ENCODE peak calls at places on chromosomes 2 and 18, in seven cellular contexts. W, M, X, G, S, U and E are unnamed samples.
A peak's percentile ranks its signal among the peaks of the same experiment; 100 is the strongest.

GRCh38 chr18:44943201-44943881 is 262.7 kb downstream of the SETBP1 start:
- DNase-seq in S (no peak), W (no peak), X (no peak), U (no peak), M (no peak), G (no peak), E (no peak)

GRCh38 chr2:25879133-25879730 is 945 bp upstream of the ASXL2 start:
- DNase-seq in S (no peak), M (no peak), G (no peak), U (no peak), W (no peak), X (no peak), E (no peak)

GRCh38 chr2:144489315-144489920 is 30.5 kb downstream of the ZEB2 start:
- DNase-seq in G (no peak), U (no peak), X (no peak), W (no peak), M (no peak), S (no peak), E (no peak)

GRCh38 chr18:79630266-79631095 is 49.1 kb upstream of the CTDP1 start:
- DNase-seq in U (no peak), M (no peak), S (no peak), X (no peak), W (no peak), G (no peak), E (no peak)

GRCh38 chr2:191250400-191250799 is 5.2 kb downstream of the MYO1B start:
- DNase-seq in M (no peak), S (no peak), G (no peak), U (no peak), X (no peak), W (no peak), E (no peak)

GRCh38 chr2:197171582-197171981 is 139.0 kb downstream of the ANKRD44 start:
- DNase-seq in M (no peak), U (no peak), S (no peak), W (no peak), X (no peak), G (no peak), E (no peak)

GRCh38 chr2:85303780-85304531 is 23.8 kb downstream of the TGOLN2 start:
- DNase-seq in X (no peak), U (no peak), M (no peak), G (no peak), S (no peak), W (no peak), E (no peak)

GRCh38 chr2:176038694-176039093 is 36.6 kb upstream of the LNPK start:
- DNase-seq in W (no peak), G (no peak), X (no peak), S (no peak), M (no peak), U (no peak), E (no peak)

GRCh38 chr2:134261398-134262131 is 7.7 kb downstream of the MGAT5 start:
- DNase-seq in S (no peak), U (no peak), W (no peak), M (no peak), X (no peak), G (no peak), E (no peak)

GRCh38 chr2:74138952-74139323 is 8.8 kb downstream of the BOLA3 start:
- DNase-seq in G (no peak), M (no peak), W (no peak), S (no peak), X (no peak), U (no peak), E (no peak)

GRCh38 chr2:97870396-97870843 is 125.3 kb downstream of the TMEM131 start:
- DNase-seq in S (no peak), M (peak; percentile 54), U (no peak), G (peak; percentile 87), W (peak; percentile 50), X (no peak), E (peak; percentile 16)

GRCh38 chr2:216775043-216775453 is 79.7 kb upstream of the IGFBP5 start:
- DNase-seq in G (no peak), M (peak; percentile 93), W (no peak), X (no peak), U (peak; percentile 52), S (peak; percentile 50), E (peak; percentile 87)

GRCh38 chr2:178018141-178018540 is 54.4 kb downstream of the PDE11A start:
- DNase-seq in U (no peak), M (no peak), X (no peak), W (no peak), S (no peak), G (no peak), E (no peak)

GRCh38 chr2:3594493-3595281 is at the start of gene COLEC11:
- DNase-seq in S (peak; percentile 75), U (peak; percentile 73), M (peak; percentile 68), X (no peak), W (no peak), G (no peak), E (no peak)

GRCh38 chr18:75203456-75204261 is 5.3 kb downstream of the PTGR3 start:
- DNase-seq in S (peak; percentile 41), G (no peak), X (no peak), W (no peak), U (peak; percentile 29), M (no peak), E (no peak)

GRCh38 chr2:111176867-111177266 is 56.2 kb downstream of the BCL2L11 start:
- DNase-seq in M (no peak), S (no peak), W (no peak), X (no peak), G (no peak), U (no peak), E (no peak)

GRCh38 chr2:120241709-120242108 is 10.9 kb upstream of the RALB start:
- DNase-seq in W (no peak), M (no peak), X (no peak), S (no peak), G (no peak), U (no peak), E (no peak)

GRCh38 chr2:46717733-46718121 is 197.9 kb downstream of the MCFD2 start:
- DNase-seq in W (no peak), X (no peak), M (no peak), S (no peak), U (no peak), G (no peak), E (no peak)

GRCh38 chr2:172551266-172551665 is 4.6 kb upstream of the PDK1 start:
- DNase-seq in S (no peak), G (no peak), M (no peak), W (no peak), X (no peak), U (no peak), E (no peak)

GRCh38 chr2:122144884-122145283 is 389.4 kb downstream of the TSN start:
- DNase-seq in X (no peak), M (no peak), U (no peak), S (no peak), G (no peak), W (no peak), E (no peak)

GRCh38 chr2:55283083-55283482 is 14.1 kb upstream of the MTIF2 start:
- DNase-seq in X (no peak), U (no peak), G (no peak), W (no peak), S (no peak), M (no peak), E (no peak)

GRCh38 chr2:55277310-55277709 is 8.3 kb upstream of the MTIF2 start:
- DNase-seq in X (peak; percentile 63), G (no peak), U (no peak), W (no peak), M (no peak), S (no peak), E (no peak)

GRCh38 chr2:55282110-55282917 is 13.3 kb upstream of the MTIF2 start:
- DNase-seq in G (peak; percentile 56), U (peak; percentile 92), S (peak; percentile 80), X (peak; percentile 93), M (peak; percentile 90), W (peak; percentile 73), E (peak; percentile 24)
- TF ChIP-seq POLR2A in G (peak; percentile 98), U (no peak), S (peak; percentile 35), X (peak; percentile 92), M (peak; percentile 94), W (peak; percentile 81), E (peak; percentile 50)

GRCh38 chr18:57906852-57907251 is 103.7 kb upstream of the ATP8B1 start:
- DNase-seq in X (no peak), U (no peak), M (no peak), G (no peak), W (no peak), S (no peak), E (no peak)
- TF ChIP-seq POLR2A in X (no peak), U (no peak), M (no peak), G (no peak), W (no peak), S (no peak), E (no peak)

DNA sequence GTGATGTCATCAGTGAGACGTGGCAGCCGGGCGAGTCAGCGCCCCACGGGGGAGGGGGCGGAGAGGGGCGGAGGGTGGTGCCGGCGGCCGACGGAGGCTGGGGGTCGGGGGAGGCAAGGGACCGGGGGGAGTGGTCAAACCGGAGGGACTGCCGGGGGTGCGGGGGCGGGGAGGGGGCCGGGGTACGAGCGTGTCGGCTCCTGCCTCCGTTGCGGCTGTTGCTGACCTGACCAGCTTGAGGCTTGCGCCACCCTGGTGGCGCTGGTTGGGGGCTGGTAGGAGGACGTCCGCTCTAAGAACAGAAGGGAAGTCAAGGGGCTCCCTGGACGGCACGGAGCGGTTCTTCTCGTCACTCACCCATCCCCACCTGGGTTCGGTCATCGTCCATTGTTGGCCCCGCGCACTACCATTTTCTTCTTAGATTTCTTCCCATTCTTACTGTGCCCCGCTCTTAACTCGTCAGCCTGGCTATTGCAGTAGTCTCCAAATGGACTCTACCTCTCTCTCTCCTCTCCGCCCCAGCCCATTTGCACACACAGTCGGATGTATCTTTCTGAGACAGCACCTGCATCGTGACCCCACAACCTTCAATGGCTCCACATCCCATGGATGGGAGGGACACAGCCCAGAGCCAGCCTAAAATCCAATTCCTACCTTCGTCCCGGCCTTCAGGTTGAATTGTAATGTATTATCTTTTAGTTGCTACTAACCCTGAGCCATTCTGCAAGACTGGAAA is 702 bp upstream of the RAB1A start:
- DNase-seq in G (peak; percentile 23), U (no peak), M (no peak), W (peak; percentile 8), X (no peak), S (no peak), E (no peak)
- TF ChIP-seq POLR2A in G (peak; percentile 81), U (no peak), M (no peak), W (no peak), X (no peak), S (no peak), E (peak; percentile 41)

GRCh38 chr18:158128-159036 is at the start of gene USP14:
- DNase-seq in M (peak; percentile 98), U (peak; percentile 96), W (peak; percentile 95), X (peak; percentile 98), G (peak; percentile 86), S (peak; percentile 97), E (peak; percentile 94)
- TF ChIP-seq POLR2A in M (peak; percentile 85), U (no peak), W (no peak), X (peak; percentile 66), G (peak; percentile 98), S (peak; percentile 67), E (peak; percentile 76)

DNA sequence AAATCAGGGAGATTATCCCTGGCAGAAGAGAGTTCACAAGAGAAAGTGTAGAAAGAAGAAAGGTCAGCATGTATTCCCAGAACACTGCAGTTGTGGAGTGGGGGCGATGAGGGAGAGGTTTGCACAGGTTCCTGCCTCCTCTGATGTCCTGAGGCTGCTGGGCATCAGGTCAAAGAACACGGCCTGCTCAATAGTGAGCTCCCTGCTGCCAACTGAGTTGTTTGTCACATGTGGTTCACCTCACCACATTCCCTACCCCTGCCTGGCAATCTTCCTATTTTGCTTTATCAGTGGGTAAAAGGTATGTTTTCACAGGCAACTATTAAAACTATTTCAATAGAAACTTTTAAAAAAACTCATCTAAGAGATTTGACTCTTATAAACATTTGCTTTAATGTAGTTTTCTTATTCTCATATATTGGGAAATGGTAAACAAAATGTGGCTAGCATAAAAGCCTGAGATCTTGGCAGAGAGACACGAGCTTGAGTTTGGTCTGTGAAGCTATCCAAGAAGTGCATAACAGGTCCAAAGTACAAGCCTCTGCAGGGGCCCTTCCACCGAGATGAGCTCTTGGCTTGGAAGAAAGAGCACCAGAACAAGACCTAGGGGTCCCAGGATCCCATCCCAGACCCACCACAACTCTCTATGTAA is 123.9 kb upstream of the SRD5A2 start:
- DNase-seq in G (no peak), M (no peak), W (no peak), X (no peak), S (no peak), U (no peak), E (no peak)
- TF ChIP-seq POLR2A in G (no peak), M (no peak), W (no peak), X (no peak), S (no peak), U (no peak), E (no peak)